ENCODE peak calls at places on chromosomes 1 and 21, in eight cellular contexts. N is germinal center; I is occipital lobe; U is stimulated activated CD8-positive, alpha-beta memory T cell treated with anti-CD3 and anti-CD28 coated beads, Interleukin-15, amount 100 ng/mL, for 4 hours; H is T-helper 9 cell; X is hypothalamus; O is MCF 10A; S is GM12865. F is an unnamed sample.

GRCh38 chr21:24023402-24023801 is 1583.9 kb downstream of the MRPL39 start:
- DNase-seq in I (no peak), U (no peak), X (no peak), S (no peak), O (no peak), N (no peak), H (no peak), F (no peak)

GRCh38 chr1:162676087-162676486 is 43.8 kb downstream of the DDR2 start:
- DNase-seq in N (no peak), S (no peak), H (no peak), U (no peak), X (no peak), I (peak), O (peak), F (no peak)

GRCh38 chr1:158798531-158798930 is 17.5 kb upstream of the OR6N2 start:
- DNase-seq in O (no peak), X (no peak), H (no peak), I (no peak), N (no peak), S (no peak), U (no peak), F (no peak)

GRCh38 chr1:243798726-243799125 is 51.3 kb downstream of the AKT3 start:
- DNase-seq in U (no peak), I (no peak), H (no peak), S (no peak), X (no peak), N (no peak), O (peak), F (no peak)

GRCh38 chr1:209326876-209327275 is 256.6 kb upstream of the CAMK1G start:
- DNase-seq in O (no peak), H (no peak), U (no peak), I (no peak), S (no peak), N (no peak), X (no peak), F (peak)

GRCh38 chr1:2231667-2232254 is 3.6 kb downstream of the SKI start:
- DNase-seq in U (no peak), I (peak), N (no peak), H (peak), X (peak), S (no peak), O (peak), F (peak)

GRCh38 chr1:94130851-94131595 is 10.1 kb upstream of the ABCA4 start:
- DNase-seq in S (no peak), U (no peak), N (no peak), I (no peak), X (no peak), O (no peak), H (no peak), F (no peak)

GRCh38 chr1:218366322-218367052 is 21.4 kb downstream of the TGFB2 start:
- DNase-seq in U (no peak), S (no peak), X (no peak), I (no peak), O (no peak), N (no peak), H (no peak), F (no peak)

GRCh38 chr1:241485554-241485992 is 34.0 kb downstream of the FH start:
- DNase-seq in S (peak), X (no peak), H (no peak), N (peak), I (no peak), O (peak), U (no peak), F (no peak)

GRCh38 chr1:200453544-200453905 is 43.7 kb upstream of the ZNF281 start:
- DNase-seq in X (no peak), N (no peak), H (no peak), S (peak), I (no peak), O (peak), U (no peak), F (no peak)

GRCh38 chr1:108560143-108560429 is 186 bp downstream of the EEIG2 start:
- DNase-seq in H (no peak), N (no peak), O (no peak), U (no peak), I (no peak), X (no peak), S (no peak), F (no peak)

GRCh38 chr1:158121604-158122254 is 59.0 kb upstream of the CD1D start:
- DNase-seq in H (no peak), I (no peak), O (peak), S (peak), N (peak), X (peak), U (no peak), F (peak)

GRCh38 chr21:28228624-28228995 is 764.1 kb downstream of the LTN1 start:
- DNase-seq in N (no peak), U (no peak), S (no peak), H (no peak), I (no peak), O (no peak), X (no peak), F (no peak)

F was measured in BE2C.